ENCODE peak calls at places on chromosomes 11 and 22, in seven cellular contexts. One of them, this sample, is unnamed. For H3K9me3 and H3K36me3, the result is how much of the 10 kb centered on the place peaks cover.

GRCh38 chr11:64343740-64344133 is 3.7 kb downstream of the CCDC88B start:
- DNase-seq in endodermal cell: peak
- DNase-seq in neuronal stem cell: no peak
- DNase-seq in naive thymus-derived CD4-positive, alpha-beta T cell: no peak
- DNase-seq in stomach: peak
- DNase-seq in mesenchymal stem cell: no peak
- DNase-seq in left ventricle myocardium inferior: no peak
- DNase-seq in this sample: peak

GRCh38 chr11:121309688-121310087 is 17.1 kb downstream of the SC5D start:
- DNase-seq in naive thymus-derived CD4-positive, alpha-beta T cell: no peak
- DNase-seq in left ventricle myocardium inferior: no peak
- DNase-seq in mesenchymal stem cell: no peak
- DNase-seq in stomach: no peak
- DNase-seq in neuronal stem cell: no peak
- DNase-seq in endodermal cell: no peak
- DNase-seq in this sample: no peak

GRCh38 chr11:12361650-12362049 is 15.7 kb upstream of the PARVA start:
- DNase-seq in naive thymus-derived CD4-positive, alpha-beta T cell: no peak
- DNase-seq in neuronal stem cell: no peak
- DNase-seq in mesenchymal stem cell: no peak
- DNase-seq in left ventricle myocardium inferior: no peak
- DNase-seq in stomach: no peak
- DNase-seq in endodermal cell: peak
- DNase-seq in this sample: no peak

GRCh38 chr11:48017105-48017874 is 36.9 kb downstream of the PTPRJ start:
- DNase-seq in left ventricle myocardium inferior: no peak
- DNase-seq in neuronal stem cell: no peak
- DNase-seq in endodermal cell: no peak
- DNase-seq in mesenchymal stem cell: no peak
- DNase-seq in stomach: no peak
- DNase-seq in naive thymus-derived CD4-positive, alpha-beta T cell: peak
- DNase-seq in this sample: peak

GRCh38 chr22:19565921-19566598 is 41.9 kb upstream of the CLDN5 start:
- DNase-seq in neuronal stem cell: no peak
- DNase-seq in endodermal cell: no peak
- DNase-seq in mesenchymal stem cell: no peak
- DNase-seq in naive thymus-derived CD4-positive, alpha-beta T cell: no peak
- DNase-seq in stomach: no peak
- DNase-seq in left ventricle myocardium inferior: no peak
- DNase-seq in this sample: no peak

GRCh38 chr11:82229346-82229745 is 504.3 kb downstream of the FAM181B start:
- DNase-seq in stomach: no peak
- DNase-seq in naive thymus-derived CD4-positive, alpha-beta T cell: no peak
- DNase-seq in mesenchymal stem cell: peak
- DNase-seq in endodermal cell: no peak
- DNase-seq in neuronal stem cell: no peak
- DNase-seq in left ventricle myocardium inferior: no peak
- DNase-seq in this sample: no peak

GRCh38 chr11:9840460-9841004 is 176.7 kb downstream of the SWAP70 start:
- DNase-seq in left ventricle myocardium inferior: no peak
- DNase-seq in endodermal cell: no peak
- DNase-seq in neuronal stem cell: no peak
- DNase-seq in mesenchymal stem cell: no peak
- DNase-seq in naive thymus-derived CD4-positive, alpha-beta T cell: no peak
- DNase-seq in stomach: no peak
- DNase-seq in this sample: no peak

GRCh38 chr22:38284042-38284402 is 11.2 kb upstream of the TMEM184B start:
- DNase-seq in stomach: no peak
- DNase-seq in naive thymus-derived CD4-positive, alpha-beta T cell: no peak
- DNase-seq in endodermal cell: no peak
- DNase-seq in mesenchymal stem cell: peak
- DNase-seq in left ventricle myocardium inferior: no peak
- DNase-seq in neuronal stem cell: no peak
- DNase-seq in this sample: no peak

GRCh38 chr22:25475554-25476022 is 88.9 kb upstream of the GRK3 start:
- DNase-seq in mesenchymal stem cell: peak
- DNase-seq in stomach: no peak
- DNase-seq in endodermal cell: no peak
- DNase-seq in neuronal stem cell: no peak
- DNase-seq in naive thymus-derived CD4-positive, alpha-beta T cell: no peak
- DNase-seq in left ventricle myocardium inferior: no peak
- DNase-seq in this sample: no peak

GRCh38 chr11:34433899-34434298 is 4.8 kb upstream of the CAT start:
- DNase-seq in naive thymus-derived CD4-positive, alpha-beta T cell: no peak
- DNase-seq in stomach: peak
- DNase-seq in endodermal cell: no peak
- DNase-seq in neuronal stem cell: no peak
- DNase-seq in mesenchymal stem cell: no peak
- DNase-seq in left ventricle myocardium inferior: no peak
- DNase-seq in this sample: peak

GRCh38 chr11:94754335-94754734 is 13.8 kb upstream of the AMOTL1 start:
- DNase-seq in left ventricle myocardium inferior: no peak
- DNase-seq in stomach: no peak
- DNase-seq in mesenchymal stem cell: no peak
- DNase-seq in endodermal cell: no peak
- DNase-seq in neuronal stem cell: no peak
- DNase-seq in naive thymus-derived CD4-positive, alpha-beta T cell: no peak
- DNase-seq in this sample: no peak

GRCh38 chr11:122405788-122406341 is 249.7 kb upstream of the UBASH3B start:
- DNase-seq in endodermal cell: no peak
- DNase-seq in left ventricle myocardium inferior: no peak
- DNase-seq in neuronal stem cell: no peak
- DNase-seq in mesenchymal stem cell: no peak
- DNase-seq in stomach: no peak
- DNase-seq in naive thymus-derived CD4-positive, alpha-beta T cell: no peak
- DNase-seq in this sample: no peak

GRCh38 chr22:23057331-23057730 is 13.0 kb upstream of the GNAZ start:
- DNase-seq in neuronal stem cell: no peak
- DNase-seq in mesenchymal stem cell: no peak
- DNase-seq in left ventricle myocardium inferior: no peak
- DNase-seq in endodermal cell: no peak
- DNase-seq in stomach: no peak
- DNase-seq in naive thymus-derived CD4-positive, alpha-beta T cell: no peak
- DNase-seq in this sample: no peak

GRCh38 chr11:64014361-64014760 is 21.4 kb upstream of the FLRT1 start:
- DNase-seq in stomach: no peak
- DNase-seq in neuronal stem cell: no peak
- DNase-seq in left ventricle myocardium inferior: no peak
- DNase-seq in naive thymus-derived CD4-positive, alpha-beta T cell: no peak
- DNase-seq in endodermal cell: no peak
- DNase-seq in mesenchymal stem cell: no peak
- DNase-seq in this sample: no peak

GRCh38 chr11:35571703-35572102 is 46.3 kb upstream of the PAMR1 start:
- DNase-seq in naive thymus-derived CD4-positive, alpha-beta T cell: no peak
- DNase-seq in neuronal stem cell: no peak
- DNase-seq in stomach: no peak
- DNase-seq in endodermal cell: no peak
- DNase-seq in left ventricle myocardium inferior: no peak
- DNase-seq in mesenchymal stem cell: no peak
- DNase-seq in this sample: no peak

GRCh38 chr11:110928373-110928772 is 216.1 kb upstream of the ARHGAP20 start:
- DNase-seq in naive thymus-derived CD4-positive, alpha-beta T cell: no peak
- DNase-seq in neuronal stem cell: no peak
- DNase-seq in mesenchymal stem cell: no peak
- DNase-seq in endodermal cell: no peak
- DNase-seq in left ventricle myocardium inferior: no peak
- DNase-seq in stomach: no peak
- DNase-seq in this sample: no peak

GRCh38 chr11:128837627-128838026 is 29.5 kb downstream of the KCNJ1 start:
- DNase-seq in neuronal stem cell: no peak
- DNase-seq in endodermal cell: no peak
- DNase-seq in left ventricle myocardium inferior: no peak
- DNase-seq in stomach: no peak
- DNase-seq in mesenchymal stem cell: no peak
- DNase-seq in naive thymus-derived CD4-positive, alpha-beta T cell: no peak
- DNase-seq in this sample: no peak

GRCh38 chr22:38187413-38188212 is 6.0 kb upstream of the PLA2G6 start:
- DNase-seq in mesenchymal stem cell: peak
- DNase-seq in left ventricle myocardium inferior: no peak
- DNase-seq in naive thymus-derived CD4-positive, alpha-beta T cell: no peak
- DNase-seq in neuronal stem cell: no peak
- DNase-seq in endodermal cell: no peak
- DNase-seq in stomach: peak
- DNase-seq in this sample: peak

GRCh38 chr22:40215266-40215665 is 37.5 kb downstream of the TNRC6B start:
- DNase-seq in neuronal stem cell: no peak
- DNase-seq in mesenchymal stem cell: no peak
- DNase-seq in left ventricle myocardium inferior: peak
- DNase-seq in naive thymus-derived CD4-positive, alpha-beta T cell: no peak
- DNase-seq in endodermal cell: no peak
- DNase-seq in stomach: peak
- DNase-seq in this sample: no peak

GRCh38 chr11:17015639-17016125 is 1.5 kb upstream of the PLEKHA7 start:
- DNase-seq in endodermal cell: no peak
- DNase-seq in left ventricle myocardium inferior: peak
- DNase-seq in neuronal stem cell: no peak
- DNase-seq in naive thymus-derived CD4-positive, alpha-beta T cell: no peak
- DNase-seq in stomach: no peak
- DNase-seq in mesenchymal stem cell: peak
- DNase-seq in this sample: no peak

GRCh38 chr22:20226077-20226716 is 41.9 kb downstream of the RTN4R start:
- DNase-seq in left ventricle myocardium inferior: no peak
- DNase-seq in mesenchymal stem cell: no peak
- DNase-seq in stomach: no peak
- DNase-seq in neuronal stem cell: no peak
- DNase-seq in endodermal cell: no peak
- DNase-seq in naive thymus-derived CD4-positive, alpha-beta T cell: no peak
- DNase-seq in this sample: no peak

GRCh38 chr11:1832989-1833365 is 1.8 kb upstream of the SYT8 start:
- DNase-seq in endodermal cell: peak
- DNase-seq in stomach: no peak
- DNase-seq in naive thymus-derived CD4-positive, alpha-beta T cell: no peak
- DNase-seq in left ventricle myocardium inferior: peak
- DNase-seq in mesenchymal stem cell: no peak
- DNase-seq in neuronal stem cell: no peak
- DNase-seq in this sample: peak

GRCh38 chr11:2442554-2442953 is 1.8 kb downstream of the TRPM5 start:
- DNase-seq in left ventricle myocardium inferior: no peak
- DNase-seq in endodermal cell: no peak
- DNase-seq in naive thymus-derived CD4-positive, alpha-beta T cell: peak
- DNase-seq in neuronal stem cell: no peak
- DNase-seq in mesenchymal stem cell: no peak
- DNase-seq in stomach: no peak
- DNase-seq in this sample: no peak

GRCh38 chr11:73200256-73200655 is 17.8 kb upstream of the P2RY2 start:
- DNase-seq in naive thymus-derived CD4-positive, alpha-beta T cell: no peak
- DNase-seq in neuronal stem cell: no peak
- DNase-seq in left ventricle myocardium inferior: no peak
- DNase-seq in mesenchymal stem cell: peak
- DNase-seq in stomach: no peak
- DNase-seq in endodermal cell: peak
- DNase-seq in this sample: no peak

GRCh38 chr11:102836290-102836875 is 7.0 kb downstream of the MMP3 start:
- DNase-seq in left ventricle myocardium inferior: no peak
- DNase-seq in endodermal cell: no peak
- DNase-seq in neuronal stem cell: no peak
- DNase-seq in mesenchymal stem cell: peak
- DNase-seq in naive thymus-derived CD4-positive, alpha-beta T cell: no peak
- DNase-seq in stomach: no peak
- DNase-seq in this sample: no peak

GRCh38 chr11:117231637-117232021 is 244 bp downstream of the PCSK7 start:
- DNase-seq in mesenchymal stem cell: no peak
- DNase-seq in endodermal cell: no peak
- DNase-seq in naive thymus-derived CD4-positive, alpha-beta T cell: no peak
- DNase-seq in left ventricle myocardium inferior: no peak
- DNase-seq in neuronal stem cell: no peak
- DNase-seq in stomach: no peak
- DNase-seq in this sample: no peak

GRCh38 chr11:15697437-15698236 is 582.9 kb downstream of the INSC start:
- DNase-seq in mesenchymal stem cell: no peak
- DNase-seq in neuronal stem cell: no peak
- DNase-seq in endodermal cell: no peak
- DNase-seq in stomach: no peak
- DNase-seq in left ventricle myocardium inferior: no peak
- DNase-seq in naive thymus-derived CD4-positive, alpha-beta T cell: no peak
- DNase-seq in this sample: peak

GRCh38 chr11:74847895-74848294 is 99.2 kb downstream of the RNF169 start:
- DNase-seq in mesenchymal stem cell: no peak
- DNase-seq in endodermal cell: no peak
- DNase-seq in left ventricle myocardium inferior: no peak
- DNase-seq in neuronal stem cell: no peak
- DNase-seq in stomach: no peak
- DNase-seq in naive thymus-derived CD4-positive, alpha-beta T cell: no peak
- DNase-seq in this sample: no peak

GRCh38 chr11:5610446-5610845 is 14.0 kb downstream of the TRIM6 start:
- DNase-seq in left ventricle myocardium inferior: no peak
- DNase-seq in mesenchymal stem cell: no peak
- DNase-seq in naive thymus-derived CD4-positive, alpha-beta T cell: no peak
- DNase-seq in endodermal cell: no peak
- DNase-seq in stomach: no peak
- DNase-seq in neuronal stem cell: no peak
- DNase-seq in this sample: no peak

GRCh38 chr11:72439455-72439854 is 5.1 kb upstream of the CLPB start:
- DNase-seq in stomach: no peak
- DNase-seq in mesenchymal stem cell: peak
- DNase-seq in left ventricle myocardium inferior: no peak
- DNase-seq in naive thymus-derived CD4-positive, alpha-beta T cell: no peak
- DNase-seq in endodermal cell: no peak
- DNase-seq in neuronal stem cell: no peak
- DNase-seq in this sample: no peak

GRCh38 chr11:79199729-79200354 is 241.0 kb downstream of the TENM4 start:
- DNase-seq in naive thymus-derived CD4-positive, alpha-beta T cell: no peak
- DNase-seq in stomach: no peak
- DNase-seq in left ventricle myocardium inferior: no peak
- DNase-seq in neuronal stem cell: no peak
- DNase-seq in mesenchymal stem cell: no peak
- DNase-seq in endodermal cell: no peak
- DNase-seq in this sample: no peak
- H3K9me3 ChIP-seq in naive thymus-derived CD4-positive, alpha-beta T cell: under half
- H3K9me3 ChIP-seq in stomach: under half
- H3K9me3 ChIP-seq in left ventricle myocardium inferior: under half
- H3K9me3 ChIP-seq in neuronal stem cell: under half
- H3K9me3 ChIP-seq in mesenchymal stem cell: under half
- H3K9me3 ChIP-seq in endodermal cell: under half
- H3K9me3 ChIP-seq in this sample: under half

GRCh38 chr11:62578541-62578940 is 4.8 kb upstream of the EEF1G start:
- DNase-seq in mesenchymal stem cell: no peak
- DNase-seq in neuronal stem cell: no peak
- DNase-seq in naive thymus-derived CD4-positive, alpha-beta T cell: no peak
- DNase-seq in endodermal cell: no peak
- DNase-seq in left ventricle myocardium inferior: no peak
- DNase-seq in stomach: no peak
- DNase-seq in this sample: no peak
- H3K36me3 ChIP-seq in mesenchymal stem cell: under half
- H3K36me3 ChIP-seq in neuronal stem cell: half or more
- H3K36me3 ChIP-seq in naive thymus-derived CD4-positive, alpha-beta T cell: under half
- H3K36me3 ChIP-seq in endodermal cell: under half
- H3K36me3 ChIP-seq in left ventricle myocardium inferior: half or more
- H3K36me3 ChIP-seq in stomach: under half
- H3K36me3 ChIP-seq in this sample: under half

GRCh38 chr11:58768137-58768536 is 36.4 kb upstream of the GLYAT start:
- DNase-seq in neuronal stem cell: no peak
- DNase-seq in naive thymus-derived CD4-positive, alpha-beta T cell: no peak
- DNase-seq in endodermal cell: no peak
- DNase-seq in left ventricle myocardium inferior: no peak
- DNase-seq in mesenchymal stem cell: no peak
- DNase-seq in stomach: no peak
- DNase-seq in this sample: no peak
- H3K9me3 ChIP-seq in neuronal stem cell: under half
- H3K9me3 ChIP-seq in naive thymus-derived CD4-positive, alpha-beta T cell: under half
- H3K9me3 ChIP-seq in endodermal cell: half or more
- H3K9me3 ChIP-seq in left ventricle myocardium inferior: under half
- H3K9me3 ChIP-seq in mesenchymal stem cell: under half
- H3K9me3 ChIP-seq in stomach: under half
- H3K9me3 ChIP-seq in this sample: under half

GRCh38 chr11:61131186-61131585 is 28.9 kb downstream of the CD5 start:
- DNase-seq in naive thymus-derived CD4-positive, alpha-beta T cell: no peak
- DNase-seq in neuronal stem cell: no peak
- DNase-seq in endodermal cell: no peak
- DNase-seq in mesenchymal stem cell: no peak
- DNase-seq in stomach: no peak
- DNase-seq in left ventricle myocardium inferior: no peak
- DNase-seq in this sample: no peak
- H3K36me3 ChIP-seq in naive thymus-derived CD4-positive, alpha-beta T cell: under half
- H3K36me3 ChIP-seq in neuronal stem cell: under half
- H3K36me3 ChIP-seq in endodermal cell: under half
- H3K36me3 ChIP-seq in mesenchymal stem cell: half or more
- H3K36me3 ChIP-seq in stomach: under half
- H3K36me3 ChIP-seq in left ventricle myocardium inferior: under half
- H3K36me3 ChIP-seq in this sample: under half

This sample was measured in pancreas.